ENCODE peak calls at places on chromosomes 4 and X, in four cellular contexts. H, I, Z and B are unnamed samples.

GRCh38 chr4:8821151-8821950 is 50.3 kb downstream of the HMX1 start:
- DNase-seq in H (no peak), I (no peak), Z (no peak), B (no peak)

GRCh38 chr4:144451771-144452170 is 194.2 kb upstream of the HHIP start:
- DNase-seq in H (no peak), I (no peak), Z (no peak), B (no peak)

GRCh38 chrX:70427360-70427759 is 4.2 kb downstream of the GDPD2 start:
- DNase-seq in H (no peak), I (no peak), Z (no peak), B (no peak)

GRCh38 chr4:140703463-140703862 is 52.7 kb downstream of the TBC1D9 start:
- DNase-seq in H (no peak), I (no peak), Z (no peak), B (no peak)

GRCh38 chr4:107740381-107740780 is 20.3 kb upstream of the PAPSS1 start:
- DNase-seq in H (no peak), I (no peak), Z (no peak), B (no peak)

GRCh38 chr4:54930226-54930625 is 195.2 kb downstream of the KDR start:
- DNase-seq in H (no peak), I (no peak), Z (no peak), B (no peak)

GRCh38 chrX:149720021-149720689 is 8.3 kb downstream of the MAGEA11 start:
- DNase-seq in H (no peak), I (no peak), Z (no peak), B (no peak)

GRCh38 chr4:41963105-41963504 is 18.5 kb upstream of the DCAF4L1 start:
- DNase-seq in H (no peak), I (no peak), Z (no peak), B (no peak)

GRCh38 chr4:21948347-21949072 is at the start of gene KCNIP4:
- DNase-seq in H (no peak), I (no peak), Z (peak; percentile 43), B (peak; percentile 6)

GRCh38 chrX:11064851-11065600 is 46.1 kb upstream of the HCCS start:
- DNase-seq in H (no peak), I (no peak), Z (no peak), B (no peak)

GRCh38 chrX:21503593-21503992 is 129.4 kb downstream of the CNKSR2 start:
- DNase-seq in H (no peak), I (no peak), Z (no peak), B (no peak)

GRCh38 chrX:137441711-137442110 is 124.2 kb upstream of the ZIC3 start:
- DNase-seq in H (no peak), I (no peak), Z (no peak), B (no peak)

GRCh38 chr4:109072595-109072994 is 229.9 kb downstream of the COL25A1 start:
- DNase-seq in H (no peak), I (no peak), Z (peak; percentile 42), B (peak; percentile 66)

GRCh38 chr4:152106113-152106763 is 345.4 kb upstream of the GATB start:
- DNase-seq in H (no peak), I (peak; percentile 77), Z (peak; percentile 73), B (peak; percentile 74)

GRCh38 chr4:42296196-42296595 is 101.1 kb upstream of the SHISA3 start:
- DNase-seq in H (no peak), I (no peak), Z (no peak), B (no peak)

GRCh38 chr4:5054532-5054931 is 3.3 kb downstream of the STK32B start:
- DNase-seq in H (no peak), I (no peak), Z (no peak), B (no peak)

GRCh38 chr4:168257663-168258235 is 60.8 kb downstream of the DDX60 start:
- DNase-seq in H (no peak), I (peak; percentile 24), Z (no peak), B (no peak)

GRCh38 chr4:161658658-161659057 is 505.1 kb downstream of the FSTL5 start:
- DNase-seq in H (no peak), I (no peak), Z (no peak), B (no peak)

GRCh38 chr4:2950221-2950989 is 12.8 kb downstream of the NOP14 start:
- DNase-seq in H (no peak), I (no peak), Z (no peak), B (no peak)

GRCh38 chrX:15848576-15848975 is 6.0 kb downstream of the AP1S2 start:
- DNase-seq in H (no peak), I (no peak), Z (no peak), B (no peak)

GRCh38 chr4:113101669-113102068 is 52.2 kb downstream of the ANK2 start:
- DNase-seq in H (no peak), I (no peak), Z (no peak), B (no peak)

GRCh38 chrX:150352581-150352980 is 10.5 kb upstream of the MAMLD1 start:
- DNase-seq in H (no peak), I (no peak), Z (no peak), B (no peak)

GRCh38 chr4:82517043-82517442 is 44.7 kb downstream of the TMEM150C start:
- DNase-seq in H (no peak), I (no peak), Z (no peak), B (no peak)

GRCh38 chr4:143382539-143382938 is 45.9 kb downstream of the GAB1 start:
- DNase-seq in H (no peak), I (no peak), Z (no peak), B (no peak)

GRCh38 chrX:109347618-109348017 is 134.3 kb downstream of the GUCY2F start:
- DNase-seq in H (no peak), I (no peak), Z (no peak), B (peak; percentile 26)

GRCh38 chrX:65994519-65995501 is 45.1 kb downstream of the VSIG4 start:
- DNase-seq in H (no peak), I (no peak), Z (no peak), B (no peak)

GRCh38 chr4:108901271-108901670 is 138.4 kb upstream of the ETNPPL start:
- DNase-seq in H (no peak), I (no peak), Z (no peak), B (no peak)

GRCh38 chrX:136496359-136496767 is 1.0 kb upstream of the HTATSF1 start:
- DNase-seq in H (peak; percentile 1), I (no peak), Z (no peak), B (no peak)

GRCh38 chrX:140764401-140764919 is 54.9 kb downstream of the LINC00632 start:
- DNase-seq in H (no peak), I (peak; percentile 25), Z (peak; percentile 40), B (no peak)